ENCODE peak calls at places on chromosomes 7 and 10, in four cellular contexts. W is body of pancreas, Q is A549, A is stomach. F is an unnamed sample.

GRCh38 chr10:113030453-113030852 is 80.4 kb downstream of the TCF7L2 start:
- DNase-seq in W (no peak), Q (no peak), A (no peak), F (no peak)

GRCh38 chr10:14601872-14602725 is 172.6 kb downstream of the FAM107B start:
- DNase-seq in W (peak; percentile 62), Q (peak; percentile 61), A (peak; percentile 72), F (no peak)

GRCh38 chr7:38367301-38367700 is 93.9 kb upstream of the TARP start:
- DNase-seq in W (no peak), Q (no peak), A (no peak), F (no peak)

GRCh38 chr7:27053153-27053552 is 42.6 kb downstream of the HOXA1 start:
- DNase-seq in W (no peak), Q (no peak), A (no peak), F (no peak)

GRCh38 chr10:25896421-25896820 is 37.6 kb upstream of the MYO3A start:
- DNase-seq in W (no peak), Q (no peak), A (no peak), F (no peak)

GRCh38 chr7:123748171-123748733 is 551 bp downstream of the WASL start:
- DNase-seq in W (peak; percentile 62), Q (peak; percentile 48), A (peak; percentile 61), F (peak; percentile 80)

GRCh38 chr7:19248681-19249080 is 103.5 kb upstream of the FERD3L start:
- DNase-seq in W (no peak), Q (no peak), A (no peak), F (no peak)

GRCh38 chr10:112307631-112308502 is 24.7 kb downstream of the TECTB start:
- DNase-seq in W (peak; percentile 60), Q (peak; percentile 53), A (peak; percentile 68), F (peak; percentile 60)

GRCh38 chr7:46131916-46132795 is 211.1 kb upstream of the IGFBP3 start:
- DNase-seq in W (no peak), Q (no peak), A (no peak), F (no peak)

GRCh38 chr10:17993361-17993760 is 41.6 kb downstream of the SLC39A12 start:
- DNase-seq in W (no peak), Q (no peak), A (no peak), F (no peak)

GRCh38 chr7:156167417-156167807 is 355.1 kb upstream of the SHH start:
- DNase-seq in W (no peak), Q (no peak), A (no peak), F (no peak)

GRCh38 chr7:84524714-84525694 is 330.4 kb upstream of the SEMA3A start:
- DNase-seq in W (peak; percentile 8), Q (peak; percentile 15), A (no peak), F (peak; percentile 37)

GRCh38 chr7:115357213-115357999 is 435.5 kb downstream of the MDFIC start:
- DNase-seq in W (no peak), Q (no peak), A (no peak), F (no peak)

DNA sequence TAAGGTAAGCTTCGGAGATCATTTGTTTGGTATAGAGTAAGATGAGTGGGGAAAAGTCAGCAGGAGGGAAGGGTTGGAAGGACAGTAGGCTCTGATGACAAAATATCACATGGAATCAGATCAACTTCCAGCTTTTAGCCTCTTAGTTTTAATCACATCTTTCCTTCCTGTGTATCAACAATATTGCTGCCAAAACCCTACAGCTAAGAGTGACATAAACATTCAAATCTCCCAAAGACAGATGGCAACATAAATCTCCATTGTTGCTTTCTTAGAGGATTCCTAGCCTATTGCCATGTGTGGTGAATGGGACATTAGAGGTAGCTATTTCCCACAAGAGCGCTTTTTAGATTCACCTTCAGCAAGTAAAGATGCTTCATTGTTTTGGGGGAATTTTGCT is 35.3 kb upstream of the FZD1 start:
- DNase-seq in W (no peak), Q (no peak), A (no peak), F (no peak)
- H3K4me3 ChIP-seq in W (no peak overlapping the region), Q (no peak overlapping the region), A (no peak overlapping the region), F (no peak overlapping the region)

GRCh38 chr10:77993612-77994011 is 35.7 kb downstream of the POLR3A start:
- DNase-seq in W (no peak), Q (no peak), A (no peak), F (no peak)

GRCh38 chr10:77987671-77988070 is 41.6 kb downstream of the POLR3A start:
- DNase-seq in W (no peak), Q (no peak), A (no peak), F (no peak)

GRCh38 chr10:77983384-77984341 is 45.7 kb downstream of the POLR3A start:
- DNase-seq in W (no peak), Q (no peak), A (no peak), F (no peak)

GRCh38 chr10:77984986-77985385 is 44.3 kb downstream of the POLR3A start:
- DNase-seq in W (no peak), Q (no peak), A (no peak), F (no peak)

DNA sequence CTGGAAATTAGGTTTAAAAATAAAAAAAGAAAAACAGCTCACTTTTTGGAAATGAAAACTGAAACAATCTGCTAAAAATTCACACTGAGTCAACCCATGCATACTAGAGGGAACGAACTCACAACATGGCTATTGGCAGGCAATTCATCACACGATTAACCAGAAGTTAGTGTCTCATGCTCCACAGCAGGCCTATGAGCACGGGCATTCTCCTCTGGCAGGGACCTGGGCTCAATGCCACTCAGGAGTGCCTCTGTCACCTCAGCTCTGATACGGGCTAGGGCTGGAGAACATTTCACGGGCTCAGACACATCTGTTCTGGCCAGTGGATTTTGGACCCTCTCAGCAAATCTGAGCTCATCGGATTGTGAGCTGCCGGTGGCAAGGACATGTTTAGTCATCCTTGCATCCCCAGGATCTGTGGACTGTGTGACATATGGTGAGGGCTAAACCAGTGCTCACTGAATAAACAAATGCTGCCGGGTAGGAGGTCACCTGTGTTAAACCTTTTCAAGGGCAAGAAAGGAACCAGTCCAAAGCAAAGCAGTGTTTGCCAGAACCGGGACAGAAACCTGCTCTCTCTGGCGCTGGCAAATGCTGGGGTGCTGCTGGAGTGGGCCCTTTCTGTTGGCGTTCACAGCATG is 40.1 kb downstream of the POLR3A start:
- DNase-seq in W (peak; percentile 62), Q (no peak), A (peak; percentile 60), F (peak; percentile 33)
- H3K27ac ChIP-seq in W (peak overlapping the region; percentile 27), Q (no peak overlapping the region), A (no peak overlapping the region), F (peak overlapping the region; percentile 90)

GRCh38 chr10:126009590-126009989 is 113.2 kb downstream of the FANK1 start:
- DNase-seq in W (no peak), Q (no peak), A (no peak), F (no peak)
- H3K4me1 ChIP-seq in W (no peaks in the 10 kb centered on the region), Q (peaks cover 25% of the 10 kb centered on the region), A (no peaks in the 10 kb centered on the region), F (no peaks in the 10 kb centered on the region)

GRCh38 chr10:70906953-70907618 is 18.7 kb upstream of the PCBD1 start:
- DNase-seq in W (no peak), Q (no peak), A (no peak), F (peak; percentile 36)

GRCh38 chr10:70907619-70908425 is 19.5 kb upstream of the PCBD1 start:
- DNase-seq in W (no peak), Q (no peak), A (no peak), F (peak; percentile 42)

GRCh38 chr10:70908426-70909296 is 20.3 kb upstream of the PCBD1 start:
- DNase-seq in W (no peak), Q (no peak), A (no peak), F (no peak)

GRCh38 chr10:70905071-70906021 is 17.0 kb upstream of the PCBD1 start:
- DNase-seq in W (no peak), Q (no peak), A (no peak), F (no peak)

GRCh38 chr10:70906031-70906804 is 17.9 kb upstream of the PCBD1 start:
- DNase-seq in W (no peak), Q (no peak), A (no peak), F (no peak)
- H3K4me3 ChIP-seq in W (no peak overlapping the region), Q (no peak overlapping the region), A (no peak overlapping the region), F (no peak overlapping the region)

F was measured in right cardiac atrium.